ENCODE peak calls at places on chromosomes 3 and 15, in four cellular contexts. V, O, G and N are unnamed samples.

GRCh38 chr15:40245666-40246065 is 6.8 kb downstream of the PAK6 start:
- DNase-seq in G (no peak), V (peak), O (no peak), N (no peak)

GRCh38 chr3:155516439-155516838 is 223.0 kb upstream of the STRIT1 start:
- DNase-seq in G (no peak), V (no peak), O (no peak), N (no peak)

GRCh38 chr15:79041598-79042175 is 48.9 kb downstream of the RASGRF1 start:
- DNase-seq in V (no peak), O (no peak), G (no peak), N (no peak)

GRCh38 chr3:32794487-32795308 is 23.1 kb upstream of the TRIM71 start:
- DNase-seq in G (no peak), O (no peak), V (peak), N (no peak)

GRCh38 chr15:32784571-32784970 is 66.8 kb downstream of the GREM1 start:
- DNase-seq in O (no peak), V (no peak), G (no peak), N (no peak)

GRCh38 chr3:126752303-126753190 is 48.5 kb downstream of the CHCHD6 start:
- DNase-seq in G (peak), V (peak), O (peak), N (peak)

GRCh38 chr3:73556520-73557371 is 68.0 kb downstream of the PDZRN3 start:
- DNase-seq in O (no peak), V (peak), G (no peak), N (no peak)

GRCh38 chr15:34794590-34795206 is 651 bp downstream of the ACTC1 start:
- DNase-seq in V (no peak), O (no peak), G (no peak), N (no peak)

GRCh38 chr3:141050576-141050912 is 603 bp upstream of the SPSB4 start:
- DNase-seq in G (no peak), O (no peak), V (peak), N (no peak)

GRCh38 chr15:85598203-85598602 is 196.5 kb downstream of the KLHL25 start:
- DNase-seq in O (no peak), G (no peak), V (no peak), N (no peak)

GRCh38 chr3:134370611-134371451 is 3.4 kb downstream of the AMOTL2 start:
- DNase-seq in O (no peak), V (peak), G (no peak), N (no peak)
- H3K4me3 ChIP-seq in O (peak), V (peak), G (no peak), N (no peak)

GRCh38 chr3:8352475-8352874 is 149.1 kb upstream of the LMCD1 start:
- DNase-seq in G (no peak), O (no peak), V (no peak), N (no peak)

GRCh38 chr3:8353364-8353763 is 148.3 kb upstream of the LMCD1 start:
- DNase-seq in V (no peak), G (no peak), O (no peak), N (no peak)

GRCh38 chr3:8363200-8363599 is 138.4 kb upstream of the LMCD1 start:
- DNase-seq in G (no peak), O (no peak), V (no peak), N (no peak)

GRCh38 chr3:8355346-8355745 is 146.3 kb upstream of the LMCD1 start:
- DNase-seq in G (no peak), O (no peak), V (no peak), N (no peak)

DNA sequence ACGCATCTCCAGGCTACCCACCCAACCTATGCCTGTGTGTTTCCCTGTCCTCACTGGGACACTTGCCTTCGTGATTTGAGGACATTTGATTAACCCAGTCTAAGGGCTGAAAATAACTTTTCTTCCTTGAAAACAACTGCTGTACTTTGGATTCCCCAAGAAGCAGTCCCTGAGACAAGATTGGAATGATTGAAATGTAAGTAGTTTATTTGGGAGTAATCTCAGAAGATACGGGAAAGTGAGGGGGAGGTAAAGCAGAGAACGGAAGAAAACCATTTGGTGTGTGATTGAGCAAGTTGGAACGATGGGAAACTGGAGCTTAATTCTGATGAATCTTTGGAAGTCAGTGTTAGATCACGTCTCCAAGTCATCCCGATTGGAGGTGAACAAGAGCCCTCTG is 143.8 kb upstream of the LMCD1 start:
- DNase-seq in V (no peak), G (no peak), O (no peak), N (no peak)
- TF ChIP-seq CTCF in V (no peak), G (no peak), O (no peak), N (no peak)

GRCh38 chr3:180040966-180041365 is 4.2 kb upstream of the PEX5L start:
- DNase-seq in V (no peak), O (no peak), G (no peak), N (no peak)

GRCh38 chr3:180036678-180037455 is at the start of gene PEX5L:
- DNase-seq in V (peak), G (peak), O (no peak), N (no peak)

GRCh38 chr3:180036092-180036677 is 552 bp downstream of the PEX5L start:
- DNase-seq in G (no peak), O (no peak), V (no peak), N (no peak)
- H3K4me3 ChIP-seq in G (no peak), O (peak), V (peak), N (no peak)

GRCh38 chr3:185753354-185753753 is 71.5 kb downstream of the IGF2BP2 start:
- DNase-seq in V (no peak), O (no peak), G (no peak), N (no peak)

GRCh38 chr3:185750015-185750414 is 74.8 kb downstream of the IGF2BP2 start:
- DNase-seq in V (peak), O (no peak), G (no peak), N (no peak)

GRCh38 chr3:185754920-185755319 is 69.9 kb downstream of the IGF2BP2 start:
- DNase-seq in G (no peak), V (peak), O (no peak), N (no peak)

GRCh38 chr3:185746470-185746869 is 78.4 kb downstream of the IGF2BP2 start:
- DNase-seq in O (no peak), G (no peak), V (peak), N (no peak)

DNA sequence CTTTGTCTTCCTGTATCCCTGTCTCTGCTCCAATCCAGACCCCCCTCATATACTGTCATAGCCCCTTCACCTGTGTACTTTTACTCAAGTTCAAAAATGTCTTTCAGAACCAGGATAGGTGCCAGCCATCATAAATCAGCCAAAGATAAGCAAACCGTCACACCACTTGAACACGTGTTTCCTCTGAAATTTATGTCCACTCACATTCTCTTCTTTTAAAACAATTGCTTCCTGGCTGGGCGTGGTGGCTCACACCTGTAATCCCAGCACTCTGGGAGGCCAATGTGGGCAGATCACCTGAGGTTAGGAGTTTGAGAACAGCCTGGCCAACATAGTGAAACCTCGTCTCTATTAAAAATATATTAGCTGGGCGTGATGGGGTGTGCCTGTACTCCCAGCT is 74.1 kb downstream of the IGF2BP2 start:
- DNase-seq in G (no peak), V (no peak), O (no peak), N (no peak)
- TF ChIP-seq CTCF in G (no peak), V (no peak), O (no peak), N (no peak)

GRCh38 chr3:2784627-2785026 is 325.5 kb downstream of the IL5RA start:
- DNase-seq in O (no peak), G (no peak), V (no peak), N (no peak)
- H3K4me3 ChIP-seq in O (no peak), G (no peak), V (no peak), N (no peak)

DNA sequence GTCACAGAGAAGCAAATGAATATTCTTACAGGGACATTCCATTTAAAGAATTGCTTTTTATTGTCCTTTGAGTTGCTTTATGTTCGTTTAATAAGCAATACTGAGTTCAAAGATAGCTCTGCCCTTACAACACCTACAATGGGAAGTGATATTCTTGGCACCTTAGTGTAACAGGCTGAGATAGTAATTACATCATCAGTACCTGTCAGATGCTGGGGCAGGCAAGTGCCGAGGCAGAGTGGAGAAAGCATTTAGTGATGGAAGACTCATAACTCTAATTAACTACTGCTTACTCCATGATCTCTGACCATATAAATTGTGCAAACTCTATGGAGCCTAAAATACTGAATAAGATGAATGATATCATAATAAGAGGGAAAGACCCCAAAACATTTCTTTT is 311.6 kb downstream of the MFSD1 start:
- DNase-seq in O (no peak), V (no peak), G (no peak), N (no peak)
- TF ChIP-seq CTCF in O (no peak), V (no peak), G (no peak), N (no peak)